ENCODE peak calls at places on chromosomes 3 and 15, in seven cellular contexts. O, F, U, L, C, Z and Q are unnamed samples.

GRCh38 chr3:119580148-119580760 is 962 bp downstream of the ADPRH start:
- DNase-seq in F (no peak), O (no peak), L (no peak), U (no peak), Z (peak), C (peak), Q (no peak)

GRCh38 chr15:38795471-38796245 is 231.0 kb upstream of the RASGRP1 start:
- DNase-seq in U (no peak), O (no peak), Z (no peak), L (no peak), C (no peak), F (no peak), Q (no peak)

GRCh38 chr15:99708563-99708962 is 24.7 kb downstream of the LYSMD4 start:
- DNase-seq in O (peak), U (peak), L (no peak), C (peak), F (peak), Z (peak), Q (no peak)

GRCh38 chr3:120311863-120312794 is 27.1 kb upstream of the GPR156 start:
- DNase-seq in Z (no peak), U (no peak), C (no peak), F (no peak), L (no peak), O (no peak), Q (no peak)

GRCh38 chr15:68684476-68684875 is 105.7 kb downstream of the CORO2B start:
- DNase-seq in C (no peak), O (no peak), F (no peak), Z (no peak), L (no peak), U (no peak), Q (no peak)

GRCh38 chr3:195705081-195705991 is 15.4 kb upstream of the MUC20 start:
- DNase-seq in C (no peak), L (no peak), U (no peak), O (no peak), Z (no peak), F (no peak), Q (no peak)

GRCh38 chr3:176780766-176781165 is 416.5 kb downstream of the TBL1XR1 start:
- DNase-seq in F (no peak), C (no peak), U (no peak), O (no peak), L (no peak), Z (no peak), Q (no peak)

GRCh38 chr15:64013179-64014043 is 32.9 kb downstream of the DAPK2 start:
- DNase-seq in U (no peak), Z (no peak), L (no peak), C (no peak), F (no peak), O (peak), Q (no peak)

GRCh38 chr3:188853896-188854295 is 317.9 kb upstream of the TPRG1 start:
- DNase-seq in F (no peak), Z (no peak), U (no peak), O (no peak), C (no peak), L (no peak), Q (no peak)

GRCh38 chr3:31066999-31067398 is 172.5 kb upstream of the GADL1 start:
- DNase-seq in Z (no peak), C (peak), O (peak), L (no peak), U (no peak), F (peak), Q (no peak)

GRCh38 chr3:113251817-113252216 is 40.5 kb downstream of the BOC start:
- DNase-seq in C (no peak), Z (no peak), F (no peak), O (no peak), U (no peak), L (no peak), Q (no peak)

GRCh38 chr3:100697183-100697582 is 12.1 kb upstream of the TFG start:
- DNase-seq in U (no peak), Z (no peak), L (no peak), C (no peak), O (no peak), F (no peak), Q (no peak)

GRCh38 chr3:129556890-129557736 is 14.1 kb downstream of the H1-8 start:
- DNase-seq in O (no peak), Z (peak), F (no peak), U (no peak), C (no peak), L (no peak), Q (no peak)

GRCh38 chr3:126013742-126014141 is 44.8 kb downstream of the ROPN1B start:
- DNase-seq in Z (no peak), U (no peak), O (no peak), L (no peak), C (no peak), F (no peak), Q (no peak)

GRCh38 chr3:79367066-79367465 is 400.7 kb downstream of the ROBO1 start:
- DNase-seq in Z (no peak), O (no peak), U (no peak), C (no peak), L (no peak), F (peak), Q (no peak)